ENCODE peak calls at places on chromosomes 11 and 22, in four cellular contexts. N is HepG2, C is WTC11, Z is K562. Q is an unnamed sample.

GRCh38 chr11:123168236-123168635 is 26.8 kb downstream of the CLMP start:
- DNase-seq in C (no peak), Z (no peak), N (no peak), Q (no peak)

GRCh38 chr11:42762348-42762747 is 549.4 kb upstream of the API5 start:
- DNase-seq in Z (no peak), N (no peak), C (no peak), Q (no peak)

GRCh38 chr11:19756675-19757475 is 44.2 kb downstream of the NAV2 start:
- DNase-seq in N (no peak), Z (no peak), C (no peak), Q (no peak)

GRCh38 chr22:30754971-30755759 is 60.5 kb downstream of the OSBP2 start:
- DNase-seq in Z (peak), N (peak), C (peak), Q (peak)

GRCh38 chr11:20561915-20562314 is 37.5 kb upstream of the SLC6A5 start:
- DNase-seq in N (no peak), C (no peak), Z (no peak), Q (no peak)

GRCh38 chr11:23727821-23728220 is 769.0 kb upstream of the LUZP2 start:
- DNase-seq in N (no peak), C (no peak), Z (no peak), Q (no peak)

GRCh38 chr11:110366234-110366633 is 63.5 kb upstream of the FDX1 start:
- DNase-seq in C (no peak), Z (no peak), N (no peak), Q (peak)

GRCh38 chr22:45441158-45441557 is 27.7 kb downstream of the RIBC2 start:
- DNase-seq in C (peak), Z (no peak), N (peak), Q (peak)

GRCh38 chr11:113632981-113633380 is 73.1 kb downstream of the TMPRSS5 start:
- DNase-seq in Z (no peak), N (no peak), C (no peak), Q (no peak)

GRCh38 chr22:35071784-35072183 is 5.8 kb downstream of the ISX start:
- DNase-seq in C (no peak), Z (no peak), N (no peak), Q (no peak)

GRCh38 chr11:134512791-134513538 is 100.9 kb upstream of the B3GAT1 start:
- DNase-seq in Z (no peak), N (no peak), C (no peak), Q (no peak)

GRCh38 chr11:113241190-113242051 is 73.0 kb upstream of the TTC12 start:
- DNase-seq in Z (no peak), C (no peak), N (no peak), Q (no peak)

GRCh38 chr11:11215058-11215815 is 137.8 kb downstream of the CSNK2A3 start:
- DNase-seq in Z (no peak), N (no peak), C (no peak), Q (no peak)

GRCh38 chr11:128407962-128408361 is 179.4 kb downstream of the ETS1 start:
- DNase-seq in N (no peak), C (no peak), Z (no peak), Q (no peak)

GRCh38 chr11:122676638-122677037 is 21.1 kb downstream of the UBASH3B start:
- DNase-seq in C (no peak), N (peak), Z (no peak), Q (no peak)

GRCh38 chr11:110367571-110367970 is 62.2 kb upstream of the FDX1 start:
- DNase-seq in C (no peak), N (no peak), Z (no peak), Q (no peak)

GRCh38 chr22:18000441-18001039 is 23.8 kb downstream of the MICAL3 start:
- DNase-seq in N (no peak), Z (no peak), C (peak), Q (peak)

GRCh38 chr22:49426098-49426497 is 401.6 kb downstream of the BRD1 start:
- DNase-seq in N (no peak), Z (no peak), C (no peak), Q (no peak)

GRCh38 chr11:77093056-77093891 is 9.4 kb upstream of the OMP start:
- DNase-seq in Z (no peak), C (no peak), N (no peak), Q (no peak)

GRCh38 chr11:110295487-110296225 is 758 bp downstream of the RDX start:
- DNase-seq in C (peak), Z (peak), N (no peak), Q (peak)

GRCh38 chr11:122153746-122154145 is 37.7 kb upstream of the BLID start:
- DNase-seq in C (no peak), Z (no peak), N (no peak), Q (no peak)

GRCh38 chr11:45233804-45234170 is 52.4 kb downstream of the SYT13 start:
- DNase-seq in N (no peak), C (no peak), Z (no peak), Q (no peak)
- TF ChIP-seq ELF4 in N (no peak), C (no peak), Z (no peak), Q (no peak)

DNA sequence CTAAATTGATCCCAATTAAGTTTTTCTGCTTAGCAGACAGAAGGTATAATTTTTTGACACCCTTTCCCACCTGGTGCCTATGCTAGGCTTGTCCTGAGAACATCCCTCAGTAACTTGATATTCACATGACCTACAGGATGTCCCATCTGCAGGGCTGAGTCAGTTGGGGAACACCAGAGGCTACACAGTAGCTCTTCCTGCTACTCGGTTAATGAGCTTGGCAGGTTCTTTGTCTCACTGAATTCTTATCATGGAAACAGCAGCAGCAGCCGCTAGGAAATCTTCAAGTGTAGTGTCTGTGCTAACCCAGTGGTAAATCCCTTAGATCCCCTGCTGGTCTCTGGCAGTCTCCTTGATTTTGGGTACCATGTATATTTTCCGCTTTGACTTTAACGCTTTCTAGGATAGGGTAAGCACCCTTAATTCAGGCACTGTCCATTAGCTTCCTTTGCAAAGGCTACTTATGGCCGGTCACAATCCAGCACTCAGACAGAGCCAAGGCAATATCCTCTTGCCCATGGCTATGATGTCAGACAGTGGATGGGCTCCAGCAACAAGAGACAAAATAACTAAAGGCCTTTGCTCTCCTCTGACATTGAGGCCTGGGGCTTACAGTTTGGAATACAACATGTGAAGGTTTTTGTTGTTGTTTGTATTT is 8.5 kb downstream of the MRPL16 start:
- DNase-seq in N (no peak), Z (no peak), C (no peak), Q (no peak)
- TF ChIP-seq ELF4 in N (no peak), Z (no peak), C (no peak), Q (no peak)

GRCh38 chr11:33735426-33736147 is 636 bp downstream of the CD59 start:
- DNase-seq in N (peak), C (peak), Z (no peak), Q (peak)
- TF ChIP-seq ELF4 in N (no peak), C (no peak), Z (no peak), Q (no peak)

GRCh38 chr11:121091492-121092179 is 9.4 kb upstream of the TECTA start:
- DNase-seq in C (no peak), N (peak), Z (no peak), Q (no peak)
- TF ChIP-seq ELF4 in C (no peak), N (no peak), Z (no peak), Q (no peak)

GRCh38 chr11:812390-812789 is 2.6 kb downstream of the RPLP2 start:
- DNase-seq in C (no peak), N (no peak), Z (no peak), Q (no peak)

GRCh38 chr11:809287-810039 is at the start of gene RPLP2:
- DNase-seq in Z (peak), C (peak), N (peak), Q (peak)

GRCh38 chr11:811446-812245 is 1.9 kb downstream of the RPLP2 start:
- DNase-seq in Z (peak), C (no peak), N (no peak), Q (no peak)

GRCh38 chr11:810040-810567 is 337 bp downstream of the RPLP2 start:
- DNase-seq in Z (peak), C (no peak), N (no peak), Q (no peak)

GRCh38 chr11:808427-809286 is 1.1 kb upstream of the RPLP2 start:
- DNase-seq in N (peak), C (no peak), Z (no peak), Q (no peak)
- TF ChIP-seq ELF4 in N (no peak), C (no peak), Z (no peak), Q (no peak)

GRCh38 chr11:120648706-120649250 is 137.2 kb downstream of the GRIK4 start:
- DNase-seq in Z (no peak), C (no peak), N (no peak), Q (no peak)
- TF ChIP-seq ELF4 in Z (no peak), C (no peak), N (no peak), Q (no peak)

GRCh38 chr11:61367406-61367805 is 5.2 kb downstream of the TMEM138 start:
- DNase-seq in Z (no peak), N (no peak), C (no peak), Q (no peak)

GRCh38 chr11:61372659-61373058 is 10.5 kb downstream of the TMEM138 start:
- DNase-seq in C (no peak), N (no peak), Z (no peak), Q (no peak)

GRCh38 chr11:61375709-61376108 is 13.5 kb downstream of the TMEM138 start:
- DNase-seq in Z (no peak), C (no peak), N (no peak), Q (no peak)

GRCh38 chr11:61369372-61370348 is 7.5 kb downstream of the TMEM138 start:
- DNase-seq in Z (no peak), N (peak), C (no peak), Q (no peak)

GRCh38 chr11:61370349-61371005 is 8.3 kb downstream of the TMEM138 start:
- DNase-seq in C (no peak), N (no peak), Z (no peak), Q (no peak)
- TF ChIP-seq ELF4 in C (no peak), N (no peak), Z (no peak), Q (no peak)

GRCh38 chr11:33735166-33735425 is 1.1 kb downstream of the CD59 start:
- DNase-seq in C (no peak), N (no peak), Z (no peak), Q (no peak)
- TF ChIP-seq ELF4 in C (no peak), N (no peak), Z (no peak), Q (no peak)

Q was measured in HEK293T.